ENCODE peak calls at places on chromosomes 13 and 19, in seven cellular contexts. One of them, this sample, is unnamed.

GRCh38 chr13:49836516-49836915 is 44.0 kb upstream of the KPNA3 start:
- DNase-seq in T-helper 1 cell: no peak
- DNase-seq in non-pigmented ciliary epithelial cell: no peak
- DNase-seq in frontal cortex: no peak
- DNase-seq in activated CD4-positive, alpha-beta T cell treated with anti-CD3 and anti-CD28 coated beads for 24 hours: no peak
- DNase-seq in NCI-H510A: no peak
- DNase-seq in stimulated activated CD8-positive, alpha-beta memory T cell treated with anti-CD3 and anti-CD28 coated beads, Interleukin-15, amount 100 ng/mL, for 24 hours: no peak
- DNase-seq in this sample: no peak

GRCh38 chr19:35248310-35249145 is at the start of gene LSR:
- DNase-seq in T-helper 1 cell: peak; percentile 66
- DNase-seq in non-pigmented ciliary epithelial cell: no peak
- DNase-seq in frontal cortex: no peak
- DNase-seq in activated CD4-positive, alpha-beta T cell treated with anti-CD3 and anti-CD28 coated beads for 24 hours: peak; percentile 59
- DNase-seq in NCI-H510A: peak; percentile 97
- DNase-seq in stimulated activated CD8-positive, alpha-beta memory T cell treated with anti-CD3 and anti-CD28 coated beads, Interleukin-15, amount 100 ng/mL, for 24 hours: peak; percentile 26
- DNase-seq in this sample: peak; percentile 88

GRCh38 chr19:49442354-49442753 is 1.0 kb upstream of the SLC17A7 start:
- DNase-seq in T-helper 1 cell: no peak
- DNase-seq in non-pigmented ciliary epithelial cell: no peak
- DNase-seq in frontal cortex: no peak
- DNase-seq in activated CD4-positive, alpha-beta T cell treated with anti-CD3 and anti-CD28 coated beads for 24 hours: no peak
- DNase-seq in NCI-H510A: no peak
- DNase-seq in stimulated activated CD8-positive, alpha-beta memory T cell treated with anti-CD3 and anti-CD28 coated beads, Interleukin-15, amount 100 ng/mL, for 24 hours: no peak
- DNase-seq in this sample: no peak

GRCh38 chr19:37941820-37942515 is 35.0 kb downstream of the SIPA1L3 start:
- DNase-seq in T-helper 1 cell: no peak
- DNase-seq in non-pigmented ciliary epithelial cell: no peak
- DNase-seq in frontal cortex: no peak
- DNase-seq in activated CD4-positive, alpha-beta T cell treated with anti-CD3 and anti-CD28 coated beads for 24 hours: no peak
- DNase-seq in NCI-H510A: peak; percentile 13
- DNase-seq in stimulated activated CD8-positive, alpha-beta memory T cell treated with anti-CD3 and anti-CD28 coated beads, Interleukin-15, amount 100 ng/mL, for 24 hours: no peak
- DNase-seq in this sample: no peak

GRCh38 chr13:23427342-23428182 is 5.9 kb downstream of the SACS start:
- DNase-seq in T-helper 1 cell: no peak
- DNase-seq in non-pigmented ciliary epithelial cell: peak; percentile 78
- DNase-seq in frontal cortex: no peak
- DNase-seq in activated CD4-positive, alpha-beta T cell treated with anti-CD3 and anti-CD28 coated beads for 24 hours: no peak
- DNase-seq in NCI-H510A: no peak
- DNase-seq in stimulated activated CD8-positive, alpha-beta memory T cell treated with anti-CD3 and anti-CD28 coated beads, Interleukin-15, amount 100 ng/mL, for 24 hours: no peak
- DNase-seq in this sample: no peak

GRCh38 chr13:76944457-76944856 is 3.9 kb upstream of the ACOD1 start:
- DNase-seq in T-helper 1 cell: no peak
- DNase-seq in non-pigmented ciliary epithelial cell: no peak
- DNase-seq in frontal cortex: no peak
- DNase-seq in activated CD4-positive, alpha-beta T cell treated with anti-CD3 and anti-CD28 coated beads for 24 hours: no peak
- DNase-seq in NCI-H510A: no peak
- DNase-seq in stimulated activated CD8-positive, alpha-beta memory T cell treated with anti-CD3 and anti-CD28 coated beads, Interleukin-15, amount 100 ng/mL, for 24 hours: no peak
- DNase-seq in this sample: no peak

GRCh38 chr13:98888890-98889279 is 89.0 kb downstream of the DOCK9 start:
- DNase-seq in T-helper 1 cell: no peak
- DNase-seq in non-pigmented ciliary epithelial cell: no peak
- DNase-seq in frontal cortex: no peak
- DNase-seq in activated CD4-positive, alpha-beta T cell treated with anti-CD3 and anti-CD28 coated beads for 24 hours: no peak
- DNase-seq in NCI-H510A: no peak
- DNase-seq in stimulated activated CD8-positive, alpha-beta memory T cell treated with anti-CD3 and anti-CD28 coated beads, Interleukin-15, amount 100 ng/mL, for 24 hours: no peak
- DNase-seq in this sample: no peak

GRCh38 chr13:75469087-75469486 is 12.9 kb downstream of the TBC1D4 start:
- DNase-seq in T-helper 1 cell: no peak
- DNase-seq in non-pigmented ciliary epithelial cell: no peak
- DNase-seq in frontal cortex: no peak
- DNase-seq in activated CD4-positive, alpha-beta T cell treated with anti-CD3 and anti-CD28 coated beads for 24 hours: no peak
- DNase-seq in NCI-H510A: no peak
- DNase-seq in stimulated activated CD8-positive, alpha-beta memory T cell treated with anti-CD3 and anti-CD28 coated beads, Interleukin-15, amount 100 ng/mL, for 24 hours: no peak
- DNase-seq in this sample: no peak

GRCh38 chr19:24000656-24001055 is 86.0 kb downstream of the ZNF726 start:
- DNase-seq in T-helper 1 cell: no peak
- DNase-seq in non-pigmented ciliary epithelial cell: no peak
- DNase-seq in frontal cortex: no peak
- DNase-seq in activated CD4-positive, alpha-beta T cell treated with anti-CD3 and anti-CD28 coated beads for 24 hours: no peak
- DNase-seq in NCI-H510A: peak; percentile 62
- DNase-seq in stimulated activated CD8-positive, alpha-beta memory T cell treated with anti-CD3 and anti-CD28 coated beads, Interleukin-15, amount 100 ng/mL, for 24 hours: no peak
- DNase-seq in this sample: no peak

GRCh38 chr13:97911311-97912138 is 42.0 kb upstream of the IPO5 start:
- DNase-seq in T-helper 1 cell: no peak
- DNase-seq in non-pigmented ciliary epithelial cell: no peak
- DNase-seq in frontal cortex: no peak
- DNase-seq in activated CD4-positive, alpha-beta T cell treated with anti-CD3 and anti-CD28 coated beads for 24 hours: no peak
- DNase-seq in NCI-H510A: no peak
- DNase-seq in stimulated activated CD8-positive, alpha-beta memory T cell treated with anti-CD3 and anti-CD28 coated beads, Interleukin-15, amount 100 ng/mL, for 24 hours: no peak
- DNase-seq in this sample: no peak

GRCh38 chr19:12788682-12789097 is 2.6 kb upstream of the JUNB start:
- DNase-seq in T-helper 1 cell: no peak
- DNase-seq in non-pigmented ciliary epithelial cell: no peak
- DNase-seq in frontal cortex: no peak
- DNase-seq in activated CD4-positive, alpha-beta T cell treated with anti-CD3 and anti-CD28 coated beads for 24 hours: no peak
- DNase-seq in NCI-H510A: no peak
- DNase-seq in stimulated activated CD8-positive, alpha-beta memory T cell treated with anti-CD3 and anti-CD28 coated beads, Interleukin-15, amount 100 ng/mL, for 24 hours: no peak
- DNase-seq in this sample: no peak

GRCh38 chr19:55540619-55541018 is 3.7 kb upstream of the SBK2 start:
- DNase-seq in T-helper 1 cell: no peak
- DNase-seq in non-pigmented ciliary epithelial cell: no peak
- DNase-seq in frontal cortex: no peak
- DNase-seq in activated CD4-positive, alpha-beta T cell treated with anti-CD3 and anti-CD28 coated beads for 24 hours: no peak
- DNase-seq in NCI-H510A: no peak
- DNase-seq in stimulated activated CD8-positive, alpha-beta memory T cell treated with anti-CD3 and anti-CD28 coated beads, Interleukin-15, amount 100 ng/mL, for 24 hours: no peak
- DNase-seq in this sample: no peak

GRCh38 chr19:46015961-46016425 is 6.9 kb downstream of the PGLYRP1 start:
- DNase-seq in T-helper 1 cell: peak; percentile 45
- DNase-seq in non-pigmented ciliary epithelial cell: no peak
- DNase-seq in frontal cortex: no peak
- DNase-seq in activated CD4-positive, alpha-beta T cell treated with anti-CD3 and anti-CD28 coated beads for 24 hours: no peak
- DNase-seq in NCI-H510A: no peak
- DNase-seq in stimulated activated CD8-positive, alpha-beta memory T cell treated with anti-CD3 and anti-CD28 coated beads, Interleukin-15, amount 100 ng/mL, for 24 hours: no peak
- DNase-seq in this sample: no peak

GRCh38 chr13:42110410-42111155 is 62.1 kb downstream of the DGKH start:
- DNase-seq in T-helper 1 cell: peak; percentile 40
- DNase-seq in non-pigmented ciliary epithelial cell: peak; percentile 58
- DNase-seq in frontal cortex: peak; percentile 20
- DNase-seq in activated CD4-positive, alpha-beta T cell treated with anti-CD3 and anti-CD28 coated beads for 24 hours: peak; percentile 4
- DNase-seq in NCI-H510A: no peak
- DNase-seq in stimulated activated CD8-positive, alpha-beta memory T cell treated with anti-CD3 and anti-CD28 coated beads, Interleukin-15, amount 100 ng/mL, for 24 hours: no peak
- DNase-seq in this sample: no peak

GRCh38 chr19:10766681-10767201 is 48.9 kb downstream of the DNM2 start:
- DNase-seq in T-helper 1 cell: no peak
- DNase-seq in non-pigmented ciliary epithelial cell: no peak
- DNase-seq in frontal cortex: no peak
- DNase-seq in activated CD4-positive, alpha-beta T cell treated with anti-CD3 and anti-CD28 coated beads for 24 hours: no peak
- DNase-seq in NCI-H510A: no peak
- DNase-seq in stimulated activated CD8-positive, alpha-beta memory T cell treated with anti-CD3 and anti-CD28 coated beads, Interleukin-15, amount 100 ng/mL, for 24 hours: no peak
- DNase-seq in this sample: no peak

GRCh38 chr13:34257980-34258379 is 440.0 kb downstream of the RFC3 start:
- DNase-seq in T-helper 1 cell: no peak
- DNase-seq in non-pigmented ciliary epithelial cell: no peak
- DNase-seq in frontal cortex: no peak
- DNase-seq in activated CD4-positive, alpha-beta T cell treated with anti-CD3 and anti-CD28 coated beads for 24 hours: no peak
- DNase-seq in NCI-H510A: no peak
- DNase-seq in stimulated activated CD8-positive, alpha-beta memory T cell treated with anti-CD3 and anti-CD28 coated beads, Interleukin-15, amount 100 ng/mL, for 24 hours: no peak
- DNase-seq in this sample: no peak

GRCh38 chr19:14561832-14562351 is 10.0 kb downstream of the NDUFB7 start:
- DNase-seq in T-helper 1 cell: no peak
- DNase-seq in non-pigmented ciliary epithelial cell: no peak
- DNase-seq in frontal cortex: peak; percentile 50
- DNase-seq in activated CD4-positive, alpha-beta T cell treated with anti-CD3 and anti-CD28 coated beads for 24 hours: no peak
- DNase-seq in NCI-H510A: no peak
- DNase-seq in stimulated activated CD8-positive, alpha-beta memory T cell treated with anti-CD3 and anti-CD28 coated beads, Interleukin-15, amount 100 ng/mL, for 24 hours: no peak
- DNase-seq in this sample: no peak

GRCh38 chr19:11422163-11423068 is 3.3 kb upstream of the RGL3 start:
- DNase-seq in T-helper 1 cell: peak; percentile 43
- DNase-seq in non-pigmented ciliary epithelial cell: no peak
- DNase-seq in frontal cortex: peak; percentile 68
- DNase-seq in activated CD4-positive, alpha-beta T cell treated with anti-CD3 and anti-CD28 coated beads for 24 hours: peak; percentile 64
- DNase-seq in NCI-H510A: no peak
- DNase-seq in stimulated activated CD8-positive, alpha-beta memory T cell treated with anti-CD3 and anti-CD28 coated beads, Interleukin-15, amount 100 ng/mL, for 24 hours: peak; percentile 39
- DNase-seq in this sample: no peak

GRCh38 chr19:46601318-46602224 is at the start of gene CALM3:
- DNase-seq in T-helper 1 cell: no peak
- DNase-seq in non-pigmented ciliary epithelial cell: no peak
- DNase-seq in frontal cortex: no peak
- DNase-seq in activated CD4-positive, alpha-beta T cell treated with anti-CD3 and anti-CD28 coated beads for 24 hours: no peak
- DNase-seq in NCI-H510A: no peak
- DNase-seq in stimulated activated CD8-positive, alpha-beta memory T cell treated with anti-CD3 and anti-CD28 coated beads, Interleukin-15, amount 100 ng/mL, for 24 hours: no peak
- DNase-seq in this sample: no peak

GRCh38 chr13:39422845-39423565 is 180.0 kb downstream of the LHFPL6 start:
- DNase-seq in T-helper 1 cell: no peak
- DNase-seq in non-pigmented ciliary epithelial cell: no peak
- DNase-seq in frontal cortex: no peak
- DNase-seq in activated CD4-positive, alpha-beta T cell treated with anti-CD3 and anti-CD28 coated beads for 24 hours: no peak
- DNase-seq in NCI-H510A: no peak
- DNase-seq in stimulated activated CD8-positive, alpha-beta memory T cell treated with anti-CD3 and anti-CD28 coated beads, Interleukin-15, amount 100 ng/mL, for 24 hours: no peak
- DNase-seq in this sample: no peak

GRCh38 chr13:80334582-80335260 is 6.2 kb downstream of the SPRY2 start:
- DNase-seq in T-helper 1 cell: no peak
- DNase-seq in non-pigmented ciliary epithelial cell: no peak
- DNase-seq in frontal cortex: no peak
- DNase-seq in activated CD4-positive, alpha-beta T cell treated with anti-CD3 and anti-CD28 coated beads for 24 hours: no peak
- DNase-seq in NCI-H510A: no peak
- DNase-seq in stimulated activated CD8-positive, alpha-beta memory T cell treated with anti-CD3 and anti-CD28 coated beads, Interleukin-15, amount 100 ng/mL, for 24 hours: no peak
- DNase-seq in this sample: no peak

GRCh38 chr13:105908581-105908980 is 626.9 kb downstream of the EFNB2 start:
- DNase-seq in T-helper 1 cell: no peak
- DNase-seq in non-pigmented ciliary epithelial cell: no peak
- DNase-seq in frontal cortex: no peak
- DNase-seq in activated CD4-positive, alpha-beta T cell treated with anti-CD3 and anti-CD28 coated beads for 24 hours: no peak
- DNase-seq in NCI-H510A: no peak
- DNase-seq in stimulated activated CD8-positive, alpha-beta memory T cell treated with anti-CD3 and anti-CD28 coated beads, Interleukin-15, amount 100 ng/mL, for 24 hours: no peak
- DNase-seq in this sample: no peak

GRCh38 chr13:27919934-27920676 is at the start of gene PDX1:
- DNase-seq in T-helper 1 cell: no peak
- DNase-seq in non-pigmented ciliary epithelial cell: no peak
- DNase-seq in frontal cortex: peak; percentile 56
- DNase-seq in activated CD4-positive, alpha-beta T cell treated with anti-CD3 and anti-CD28 coated beads for 24 hours: no peak
- DNase-seq in NCI-H510A: no peak
- DNase-seq in stimulated activated CD8-positive, alpha-beta memory T cell treated with anti-CD3 and anti-CD28 coated beads, Interleukin-15, amount 100 ng/mL, for 24 hours: no peak
- DNase-seq in this sample: no peak

GRCh38 chr19:48478339-48479061 is 9.3 kb downstream of the CYTH2 start:
- DNase-seq in T-helper 1 cell: no peak
- DNase-seq in non-pigmented ciliary epithelial cell: no peak
- DNase-seq in frontal cortex: no peak
- DNase-seq in activated CD4-positive, alpha-beta T cell treated with anti-CD3 and anti-CD28 coated beads for 24 hours: no peak
- DNase-seq in NCI-H510A: no peak
- DNase-seq in stimulated activated CD8-positive, alpha-beta memory T cell treated with anti-CD3 and anti-CD28 coated beads, Interleukin-15, amount 100 ng/mL, for 24 hours: no peak
- DNase-seq in this sample: no peak

GRCh38 chr13:62387642-62388041 is 972.0 kb upstream of the PCDH20 start:
- DNase-seq in T-helper 1 cell: no peak
- DNase-seq in non-pigmented ciliary epithelial cell: no peak
- DNase-seq in frontal cortex: no peak
- DNase-seq in activated CD4-positive, alpha-beta T cell treated with anti-CD3 and anti-CD28 coated beads for 24 hours: no peak
- DNase-seq in NCI-H510A: no peak
- DNase-seq in stimulated activated CD8-positive, alpha-beta memory T cell treated with anti-CD3 and anti-CD28 coated beads, Interleukin-15, amount 100 ng/mL, for 24 hours: no peak
- DNase-seq in this sample: no peak

GRCh38 chr13:77519808-77520207 is 15.7 kb upstream of the SCEL start:
- DNase-seq in T-helper 1 cell: no peak
- DNase-seq in non-pigmented ciliary epithelial cell: no peak
- DNase-seq in frontal cortex: no peak
- DNase-seq in activated CD4-positive, alpha-beta T cell treated with anti-CD3 and anti-CD28 coated beads for 24 hours: no peak
- DNase-seq in NCI-H510A: no peak
- DNase-seq in stimulated activated CD8-positive, alpha-beta memory T cell treated with anti-CD3 and anti-CD28 coated beads, Interleukin-15, amount 100 ng/mL, for 24 hours: no peak
- DNase-seq in this sample: no peak

GRCh38 chr19:45953676-45954075 is 20.0 kb downstream of the NOVA2 start:
- DNase-seq in T-helper 1 cell: no peak
- DNase-seq in non-pigmented ciliary epithelial cell: no peak
- DNase-seq in frontal cortex: no peak
- DNase-seq in activated CD4-positive, alpha-beta T cell treated with anti-CD3 and anti-CD28 coated beads for 24 hours: no peak
- DNase-seq in NCI-H510A: no peak
- DNase-seq in stimulated activated CD8-positive, alpha-beta memory T cell treated with anti-CD3 and anti-CD28 coated beads, Interleukin-15, amount 100 ng/mL, for 24 hours: no peak
- DNase-seq in this sample: no peak

GRCh38 chr19:51417107-51417806 is at the start of gene SIGLEC10:
- DNase-seq in T-helper 1 cell: no peak
- DNase-seq in non-pigmented ciliary epithelial cell: no peak
- DNase-seq in frontal cortex: no peak
- DNase-seq in activated CD4-positive, alpha-beta T cell treated with anti-CD3 and anti-CD28 coated beads for 24 hours: no peak
- DNase-seq in NCI-H510A: no peak
- DNase-seq in stimulated activated CD8-positive, alpha-beta memory T cell treated with anti-CD3 and anti-CD28 coated beads, Interleukin-15, amount 100 ng/mL, for 24 hours: no peak
- DNase-seq in this sample: no peak

GRCh38 chr13:86870388-86870966 is 800.7 kb upstream of the SLITRK5 start:
- DNase-seq in T-helper 1 cell: no peak
- DNase-seq in non-pigmented ciliary epithelial cell: no peak
- DNase-seq in frontal cortex: no peak
- DNase-seq in activated CD4-positive, alpha-beta T cell treated with anti-CD3 and anti-CD28 coated beads for 24 hours: no peak
- DNase-seq in NCI-H510A: no peak
- DNase-seq in stimulated activated CD8-positive, alpha-beta memory T cell treated with anti-CD3 and anti-CD28 coated beads, Interleukin-15, amount 100 ng/mL, for 24 hours: no peak
- DNase-seq in this sample: no peak

GRCh38 chr19:2663920-2664571 is 38.4 kb downstream of the GNG7 start:
- DNase-seq in T-helper 1 cell: no peak
- DNase-seq in non-pigmented ciliary epithelial cell: no peak
- DNase-seq in frontal cortex: no peak
- DNase-seq in activated CD4-positive, alpha-beta T cell treated with anti-CD3 and anti-CD28 coated beads for 24 hours: peak; percentile 2
- DNase-seq in NCI-H510A: no peak
- DNase-seq in stimulated activated CD8-positive, alpha-beta memory T cell treated with anti-CD3 and anti-CD28 coated beads, Interleukin-15, amount 100 ng/mL, for 24 hours: no peak
- DNase-seq in this sample: no peak

GRCh38 chr13:66556306-66556705 is 673.8 kb downstream of the PCDH9 start:
- DNase-seq in T-helper 1 cell: no peak
- DNase-seq in non-pigmented ciliary epithelial cell: no peak
- DNase-seq in frontal cortex: no peak
- DNase-seq in activated CD4-positive, alpha-beta T cell treated with anti-CD3 and anti-CD28 coated beads for 24 hours: no peak
- DNase-seq in NCI-H510A: no peak
- DNase-seq in stimulated activated CD8-positive, alpha-beta memory T cell treated with anti-CD3 and anti-CD28 coated beads, Interleukin-15, amount 100 ng/mL, for 24 hours: no peak
- DNase-seq in this sample: no peak

GRCh38 chr13:40401911-40402776 is 264.3 kb downstream of the FOXO1 start:
- DNase-seq in T-helper 1 cell: no peak
- DNase-seq in non-pigmented ciliary epithelial cell: peak; percentile 92
- DNase-seq in frontal cortex: no peak
- DNase-seq in activated CD4-positive, alpha-beta T cell treated with anti-CD3 and anti-CD28 coated beads for 24 hours: peak; percentile 37
- DNase-seq in NCI-H510A: no peak
- DNase-seq in stimulated activated CD8-positive, alpha-beta memory T cell treated with anti-CD3 and anti-CD28 coated beads, Interleukin-15, amount 100 ng/mL, for 24 hours: no peak
- DNase-seq in this sample: no peak

GRCh38 chr13:37277435-37278144 is 172.1 kb upstream of the CSNK1A1L start:
- DNase-seq in T-helper 1 cell: no peak
- DNase-seq in non-pigmented ciliary epithelial cell: no peak
- DNase-seq in frontal cortex: no peak
- DNase-seq in activated CD4-positive, alpha-beta T cell treated with anti-CD3 and anti-CD28 coated beads for 24 hours: no peak
- DNase-seq in NCI-H510A: no peak
- DNase-seq in stimulated activated CD8-positive, alpha-beta memory T cell treated with anti-CD3 and anti-CD28 coated beads, Interleukin-15, amount 100 ng/mL, for 24 hours: no peak
- DNase-seq in this sample: no peak

This sample was measured in type B pancreatic cell.